ENCODE peak calls at places on chromosome 10, in six cellular contexts. M is fibroblast of villous mesenchyme; P is NCI-H1694; Q is activated CD4-positive, alpha-beta T cell treated with anti-CD3 and anti-CD28 coated beads for 4 hours; K is breast epithelium; O is GM13976. S is an unnamed sample.

GRCh38 chr10:5861269-5862031 is 28.2 kb downstream of the ANKRD16 start:
- DNase-seq in M (peak), P (no peak), Q (no peak), K (no peak), O (no peak), S (no peak)

GRCh38 chr10:86437447-86437846 is 70.9 kb upstream of the GRID1 start:
- DNase-seq in M (no peak), P (no peak), Q (no peak), K (no peak), O (no peak), S (no peak)

GRCh38 chr10:119489572-119490326 is 52.8 kb downstream of the RGS10 start:
- DNase-seq in M (no peak), P (no peak), Q (peak), K (no peak), O (peak), S (no peak)

GRCh38 chr10:71649631-71650030 is 69.9 kb downstream of the C10orf105 start:
- DNase-seq in M (no peak), P (no peak), Q (no peak), K (no peak), O (no peak), S (no peak)

GRCh38 chr10:97334370-97335175 is at the start of gene FRAT2:
- DNase-seq in M (peak), P (peak), Q (peak), K (peak), O (peak), S (peak)

GRCh38 chr10:19816420-19817250 is at the start of gene PLXDC2:
- DNase-seq in M (peak), P (no peak), Q (no peak), K (no peak), O (peak), S (no peak)

GRCh38 chr10:60312818-60313588 is 76.7 kb downstream of the ANK3 start:
- DNase-seq in M (peak), P (no peak), Q (no peak), K (no peak), O (no peak), S (no peak)

GRCh38 chr10:68550747-68551411 is 9.3 kb upstream of the TET1 start:
- DNase-seq in M (peak), P (peak), Q (peak), K (no peak), O (peak), S (peak)

GRCh38 chr10:24858244-24858907 is 94.0 kb downstream of the PRTFDC1 start:
- DNase-seq in M (peak), P (peak), Q (no peak), K (no peak), O (no peak), S (no peak)

GRCh38 chr10:131231965-131232541 is 79.5 kb downstream of the TCERG1L start:
- DNase-seq in M (no peak), P (peak), Q (no peak), K (no peak), O (no peak), S (no peak)

GRCh38 chr10:16737420-16737819 is 79.8 kb downstream of the RSU1 start:
- DNase-seq in M (no peak), P (no peak), Q (no peak), K (no peak), O (no peak), S (no peak)

GRCh38 chr10:60977161-60978128 is 33.5 kb upstream of the RHOBTB1 start:
- DNase-seq in M (peak), P (no peak), Q (no peak), K (no peak), O (no peak), S (no peak)

GRCh38 chr10:132440791-132441565 is 44.0 kb downstream of the PWWP2B start:
- DNase-seq in M (no peak), P (no peak), Q (no peak), K (no peak), O (no peak), S (no peak)

GRCh38 chr10:48655426-48656240 is 29.0 kb upstream of the WDFY4 start:
- DNase-seq in M (peak), P (no peak), Q (no peak), K (peak), O (no peak), S (no peak)

GRCh38 chr10:124511205-124512039 is 49.8 kb downstream of the LHPP start:
- DNase-seq in M (no peak), P (no peak), Q (no peak), K (no peak), O (no peak), S (no peak)

GRCh38 chr10:78812571-78813318 is 256.0 kb upstream of the ZMIZ1 start:
- DNase-seq in M (no peak), P (no peak), Q (no peak), K (no peak), O (no peak), S (no peak)

GRCh38 chr10:114485695-114486400 is 81.5 kb upstream of the AFAP1L2 start:
- DNase-seq in M (peak), P (no peak), Q (no peak), K (no peak), O (no peak), S (no peak)

GRCh38 chr10:17109475-17110207 is 20.0 kb downstream of the CUBN start:
- DNase-seq in M (peak), P (no peak), Q (peak), K (no peak), O (no peak), S (no peak)

GRCh38 chr10:103197177-103197576 is 4.1 kb upstream of the NT5C2 start:
- DNase-seq in M (peak), P (no peak), Q (no peak), K (no peak), O (no peak), S (no peak)

GRCh38 chr10:33335800-33336605 is 1.5 kb upstream of the NRP1 start:
- DNase-seq in M (peak), P (no peak), Q (peak), K (peak), O (peak), S (no peak)

GRCh38 chr10:71270301-71270777 is 48.7 kb upstream of the SLC29A3 start:
- DNase-seq in M (peak), P (peak), Q (peak), K (no peak), O (peak), S (no peak)

GRCh38 chr10:54139819-54140428 is 661.1 kb downstream of the PCDH15 start:
- DNase-seq in M (no peak), P (no peak), Q (no peak), K (no peak), O (no peak), S (no peak)

GRCh38 chr10:24277277-24277676 is 68.3 kb downstream of the KIAA1217 start:
- DNase-seq in M (no peak), P (no peak), Q (no peak), K (no peak), O (no peak), S (no peak)

GRCh38 chr10:100728928-100729876 is 16.2 kb upstream of the PAX2 start:
- DNase-seq in M (peak), P (peak), Q (no peak), K (no peak), O (no peak), S (no peak)

GRCh38 chr10:95789928-95790327 is 34.0 kb downstream of the ENTPD1 start:
- DNase-seq in M (no peak), P (no peak), Q (no peak), K (no peak), O (no peak), S (no peak)

GRCh38 chr10:24639124-24639523 is 84.6 kb downstream of the ARHGAP21 start:
- DNase-seq in M (no peak), P (no peak), Q (no peak), K (no peak), O (no peak), S (no peak)

GRCh38 chr10:110528224-110528997 is 30.7 kb downstream of the DUSP5 start:
- DNase-seq in M (no peak), P (no peak), Q (no peak), K (no peak), O (no peak), S (no peak)

GRCh38 chr10:50260791-50261281 is 9.5 kb upstream of the ASAH2 start:
- DNase-seq in M (no peak), P (no peak), Q (no peak), K (no peak), O (peak), S (no peak)

GRCh38 chr10:47379901-47380300 is 4.2 kb downstream of the ZNF488 start:
- DNase-seq in M (no peak), P (no peak), Q (no peak), K (no peak), O (peak), S (no peak)

GRCh38 chr10:70596860-70597809 is 5.4 kb downstream of the PRF1 start:
- DNase-seq in M (no peak), P (peak), Q (no peak), K (no peak), O (no peak), S (no peak)

GRCh38 chr10:59993931-59994330 is 87.6 kb upstream of the CCDC6 start:
- DNase-seq in M (no peak), P (no peak), Q (no peak), K (no peak), O (no peak), S (no peak)

GRCh38 chr10:126247454-126247975 is 140.8 kb downstream of the ADAM12 start:
- DNase-seq in M (peak), P (no peak), Q (no peak), K (no peak), O (no peak), S (no peak)

GRCh38 chr10:30803901-30804322 is 174.4 kb upstream of the LYZL2 start:
- DNase-seq in M (peak), P (no peak), Q (no peak), K (no peak), O (no peak), S (no peak)